ENCODE peak calls at places on chromosomes 2 and 18, in ten cellular contexts. M is dorsolateral prefrontal cortex, G is cardiac muscle cell, H is breast epithelium, E is cardiac fibroblast, Y is PC-9, Z is bronchial epithelial cell, V is BJ, S is AG10803, Q is progenitor cell of endocrine pancreas. D is an unnamed sample.

GRCh38 chr18:79436556-79437275 is 41.0 kb downstream of the NFATC1 start:
- DNase-seq in M (no peak), G (no peak), H (no peak), E (no peak), Y (no peak), Z (no peak), V (no peak), S (no peak), Q (no peak), D (no peak)

GRCh38 chr2:66555511-66556324 is 120.8 kb downstream of the MEIS1 start:
- DNase-seq in M (no peak), G (no peak), H (no peak), E (peak; percentile 58), Y (no peak), Z (peak; percentile 94), V (no peak), S (peak; percentile 46), Q (no peak), D (no peak)

GRCh38 chr18:3984163-3984757 is 470.8 kb downstream of the DLGAP1 start:
- DNase-seq in M (no peak), G (no peak), H (no peak), E (no peak), Y (no peak), Z (peak; percentile 60), V (no peak), S (no peak), Q (no peak), D (no peak)

GRCh38 chr18:58569490-58569911 is 59.4 kb downstream of the ALPK2 start:
- DNase-seq in M (no peak), G (no peak), H (no peak), E (no peak), Y (no peak), Z (no peak), V (no peak), S (peak; percentile 62), Q (no peak), D (no peak)

GRCh38 chr2:202824901-202825300 is 46.7 kb downstream of the ICA1L start:
- DNase-seq in M (no peak), G (no peak), H (no peak), E (no peak), Y (no peak), Z (no peak), V (no peak), S (peak; percentile 15), Q (no peak), D (no peak)

GRCh38 chr2:10166489-10167295 is 44.2 kb downstream of the RRM2 start:
- DNase-seq in M (no peak), G (no peak), H (no peak), E (no peak), Y (no peak), Z (no peak), V (no peak), S (no peak), Q (no peak), D (no peak)

GRCh38 chr2:44016282-44016681 is 20.5 kb upstream of the LRPPRC start:
- DNase-seq in M (no peak), G (peak; percentile 86), H (no peak), E (peak; percentile 57), Y (no peak), Z (peak; percentile 42), V (no peak), S (peak; percentile 37), Q (peak; percentile 61), D (peak; percentile 68)

GRCh38 chr18:24443870-24444269 is 16.6 kb upstream of the HRH4 start:
- DNase-seq in M (no peak), G (no peak), H (no peak), E (no peak), Y (no peak), Z (no peak), V (no peak), S (no peak), Q (no peak), D (no peak)

GRCh38 chr2:101036562-101036961 is 34.5 kb downstream of the RPL31 start:
- DNase-seq in M (no peak), G (no peak), H (no peak), E (peak; percentile 61), Y (no peak), Z (peak; percentile 35), V (peak; percentile 10), S (peak; percentile 52), Q (no peak), D (no peak)

GRCh38 chr2:101040072-101040471 is 38.0 kb downstream of the RPL31 start:
- DNase-seq in M (no peak), G (no peak), H (no peak), E (no peak), Y (no peak), Z (no peak), V (no peak), S (no peak), Q (no peak), D (no peak)

GRCh38 chr2:101037161-101037755 is 35.2 kb downstream of the RPL31 start:
- DNase-seq in M (no peak), G (no peak), H (no peak), E (no peak), Y (no peak), Z (no peak), V (no peak), S (no peak), Q (no peak), D (no peak)

GRCh38 chr2:101040761-101041160 is 38.7 kb downstream of the RPL31 start:
- DNase-seq in M (no peak), G (no peak), H (no peak), E (no peak), Y (no peak), Z (no peak), V (no peak), S (no peak), Q (no peak), D (no peak)

DNA sequence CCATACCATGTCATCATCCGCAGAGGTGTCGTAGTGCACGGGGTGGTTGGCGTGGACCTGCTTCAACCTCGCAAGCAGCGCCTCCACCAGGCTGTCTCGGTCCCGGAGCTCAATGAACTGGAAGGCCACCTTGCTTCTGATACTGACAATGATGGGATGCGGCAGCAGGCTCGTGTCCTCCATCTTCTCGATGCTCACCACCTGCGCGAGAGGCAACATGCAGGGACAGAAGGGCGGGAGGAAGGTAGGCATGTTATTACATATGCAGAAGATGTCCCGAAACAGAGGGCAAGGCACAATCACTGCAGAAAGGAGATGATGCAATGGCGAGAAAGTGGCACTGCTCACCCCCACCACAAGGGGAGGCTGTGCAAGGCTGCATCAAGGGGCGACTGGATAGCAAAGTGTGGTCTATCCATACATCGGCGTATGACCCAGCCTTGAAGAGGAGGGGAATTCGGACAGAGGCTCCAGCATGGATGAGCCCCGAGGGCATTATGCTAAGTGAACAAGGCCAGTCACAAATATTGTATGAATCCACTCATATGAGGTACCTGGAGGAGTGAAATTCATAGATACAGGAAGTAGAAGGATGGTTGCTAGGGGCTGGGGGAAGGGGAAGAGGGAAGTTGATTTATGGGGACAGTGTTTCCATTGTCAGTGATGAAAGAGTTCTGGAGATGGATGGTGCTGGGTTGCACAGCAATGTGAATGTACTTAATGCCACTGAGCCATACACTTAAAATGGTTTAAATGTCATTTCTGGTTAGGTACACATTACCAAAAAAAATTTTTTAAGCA is 36.6 kb downstream of the RPL31 start:
- DNase-seq in M (no peak), G (no peak), H (no peak), E (peak; percentile 38), Y (no peak), Z (peak; percentile 16), V (no peak), S (peak; percentile 11), Q (no peak), D (no peak)
- TF ChIP-seq CTCF in M (no peak), G (peak; percentile 41), H (peak; percentile 39), E (peak; percentile 77), Y (peak; percentile 73), Z (peak; percentile 77), V (peak; percentile 60), S (peak; percentile 47), Q (peak; percentile 47), D (peak; percentile 57)

GRCh38 chr2:230914886-230915285 is 10.2 kb downstream of the GPR55 start:
- DNase-seq in M (peak; percentile 10), G (no peak), H (no peak), E (no peak), Y (no peak), Z (no peak), V (no peak), S (no peak), Q (no peak), D (no peak)

GRCh38 chr2:230915297-230915696 is 9.7 kb downstream of the GPR55 start:
- DNase-seq in M (no peak), G (no peak), H (no peak), E (no peak), Y (no peak), Z (no peak), V (no peak), S (no peak), Q (no peak), D (no peak)

GRCh38 chr2:230913812-230914211 is 11.2 kb downstream of the GPR55 start:
- DNase-seq in M (peak; percentile 3), G (no peak), H (no peak), E (no peak), Y (no peak), Z (no peak), V (no peak), S (no peak), Q (no peak), D (no peak)

GRCh38 chr2:230912046-230912445 is 13.0 kb downstream of the GPR55 start:
- DNase-seq in M (peak; percentile 4), G (no peak), H (no peak), E (no peak), Y (no peak), Z (no peak), V (no peak), S (no peak), Q (no peak), D (no peak)

GRCh38 chr2:230913406-230913805 is 11.6 kb downstream of the GPR55 start:
- DNase-seq in M (peak; percentile 59), G (peak; percentile 51), H (no peak), E (peak; percentile 37), Y (no peak), Z (no peak), V (no peak), S (peak; percentile 4), Q (no peak), D (no peak)
- TF ChIP-seq CTCF in M (peak; percentile 41), G (peak; percentile 33), H (no peak), E (peak; percentile 55), Y (peak; percentile 49), Z (peak; percentile 35), V (peak; percentile 42), S (peak; percentile 27), Q (peak; percentile 54), D (peak; percentile 54)

GRCh38 chr2:35204325-35204724 is 1151.3 kb upstream of the CRIM1 start:
- DNase-seq in M (no peak), G (no peak), H (no peak), E (no peak), Y (no peak), Z (no peak), V (no peak), S (no peak), Q (no peak), D (no peak)

GRCh38 chr2:35204881-35205280 is 1150.7 kb upstream of the CRIM1 start:
- DNase-seq in M (no peak), G (no peak), H (no peak), E (no peak), Y (no peak), Z (no peak), V (no peak), S (no peak), Q (no peak), D (no peak)

DNA sequence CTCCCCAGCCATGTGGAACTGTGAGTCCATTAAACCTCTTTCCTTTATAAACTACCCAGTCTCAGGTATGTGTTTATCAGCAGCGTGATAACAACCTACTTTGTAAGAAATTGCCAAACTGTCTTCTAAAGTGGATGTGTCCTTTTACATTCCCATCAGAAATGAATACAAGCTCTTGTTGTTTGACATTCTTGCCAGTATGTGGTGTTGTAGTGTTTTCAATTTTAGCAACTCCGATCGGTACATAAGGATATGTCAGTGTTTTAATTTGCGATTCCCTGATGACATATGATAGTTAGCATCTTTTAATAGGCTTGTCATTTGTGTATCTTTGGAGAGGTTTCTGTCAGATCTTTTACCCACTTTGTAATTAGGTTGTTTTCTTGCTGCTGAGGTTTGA is 1156.3 kb upstream of the CRIM1 start:
- DNase-seq in M (no peak), G (no peak), H (no peak), E (no peak), Y (no peak), Z (no peak), V (no peak), S (no peak), Q (no peak), D (no peak)
- TF ChIP-seq CTCF in M (no peak), G (no peak), H (no peak), E (no peak), Y (peak; percentile 33), Z (no peak), V (no peak), S (no peak), Q (no peak), D (peak; percentile 31)

DNA sequence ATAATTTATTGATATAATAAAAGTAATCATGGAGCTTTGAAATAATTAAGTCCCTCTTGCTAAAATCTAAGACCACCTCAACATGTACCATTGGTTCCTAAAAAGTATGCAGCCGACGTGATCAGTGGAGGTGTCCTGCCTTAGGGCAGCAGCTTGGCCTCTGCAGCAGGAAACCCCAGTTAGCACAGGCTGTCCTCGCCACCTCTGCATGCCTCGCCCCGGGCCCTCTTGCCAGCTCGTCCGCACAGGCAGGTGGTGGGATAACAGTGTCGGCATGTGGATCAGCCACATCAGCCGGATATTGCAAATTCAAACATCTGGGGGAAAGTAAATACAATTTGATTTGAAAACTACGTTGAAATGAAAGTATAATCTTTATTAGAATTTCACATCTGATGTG is 22.9 kb downstream of the COA5 start:
- DNase-seq in M (no peak), G (no peak), H (no peak), E (no peak), Y (no peak), Z (no peak), V (no peak), S (no peak), Q (no peak), D (no peak)
- TF ChIP-seq CTCF in M (no peak), G (no peak), H (no peak), E (no peak), Y (no peak), Z (no peak), V (no peak), S (no peak), Q (no peak), D (no peak)